ENCODE peak calls at places on chromosome X, in six cellular contexts. V is keratinocyte, F is GM23338, M is IMR-90, Q is heart left ventricle, C is spleen. T is an unnamed sample.

GRCh38 chrX:111914398-111915092 is 38.6 kb downstream of the TRPC5OS start:
- DNase-seq in F (peak; percentile 27), Q (no peak), C (no peak), V (no peak), M (peak; percentile 55), T (no peak)

GRCh38 chrX:28058906-28059305 is 77.7 kb upstream of the DCAF8L1 start:
- DNase-seq in C (no peak), M (peak; percentile 26), V (no peak), F (no peak), Q (no peak), T (peak; percentile 23)

GRCh38 chrX:150495496-150495895 is 72.9 kb upstream of the MTM1 start:
- DNase-seq in F (no peak), M (no peak), C (no peak), V (no peak), Q (no peak), T (no peak)

GRCh38 chrX:15202458-15203177 is 67.3 kb downstream of the ASB9 start:
- DNase-seq in C (no peak), Q (no peak), V (no peak), F (no peak), M (no peak), T (no peak)

GRCh38 chrX:7272301-7272700 is 124.3 kb upstream of the PUDP start:
- DNase-seq in V (no peak), M (no peak), Q (no peak), C (no peak), F (no peak), T (no peak)

GRCh38 chrX:136055651-136056221 is 70.5 kb downstream of the SLC9A6 start:
- DNase-seq in F (no peak), Q (no peak), V (no peak), M (peak; percentile 82), C (no peak), T (no peak)

GRCh38 chrX:13661735-13662536 is 9.0 kb downstream of the TCEANC start:
- DNase-seq in Q (no peak), V (no peak), F (no peak), M (no peak), C (no peak), T (no peak)

GRCh38 chrX:42746606-42747005 is 31.4 kb downstream of the PPP1R2C start:
- DNase-seq in C (no peak), F (no peak), Q (no peak), V (no peak), M (peak; percentile 38), T (no peak)

GRCh38 chrX:134388161-134389109 is 71.5 kb upstream of the HPRT1 start:
- DNase-seq in F (no peak), M (no peak), V (no peak), Q (no peak), C (no peak), T (no peak)

GRCh38 chrX:56974408-56974807 is 20.9 kb downstream of the SPIN3 start:
- DNase-seq in C (no peak), M (no peak), F (no peak), Q (no peak), V (no peak), T (no peak)

GRCh38 chrX:13389501-13389900 is 69.6 kb upstream of the ATXN3L start:
- DNase-seq in M (no peak), V (no peak), C (no peak), F (no peak), Q (no peak), T (no peak)

GRCh38 chrX:43970528-43970927 is 2.7 kb downstream of the NDP start:
- DNase-seq in C (no peak), M (peak; percentile 68), F (no peak), V (no peak), Q (no peak), T (no peak)

GRCh38 chrX:22585831-22586230 is 313.1 kb downstream of the CBLL2 start:
- DNase-seq in V (no peak), Q (no peak), C (no peak), M (no peak), F (no peak), T (no peak)

GRCh38 chrX:129781134-129782014 is 1.6 kb downstream of the SASH3 start:
- DNase-seq in C (peak; percentile 95), F (no peak), Q (peak; percentile 19), V (no peak), M (no peak), T (peak; percentile 88)

GRCh38 chrX:130260316-130260715 is 8.4 kb downstream of the ZNF280C start:
- DNase-seq in M (peak; percentile 58), Q (no peak), F (no peak), V (no peak), C (no peak), T (no peak)

GRCh38 chrX:12946406-12946805 is 28.5 kb upstream of the TMSB4X start:
- DNase-seq in F (no peak), V (no peak), M (no peak), Q (no peak), C (no peak), T (no peak)

GRCh38 chrX:45710081-45710801 is 509.6 kb upstream of the DIPK2B start:
- DNase-seq in C (no peak), M (peak; percentile 96), F (no peak), V (peak; percentile 95), Q (no peak), T (no peak)

GRCh38 chrX:50579955-50580354 is 109.3 kb upstream of the DGKK start:
- DNase-seq in M (peak; percentile 57), Q (peak; percentile 13), C (no peak), F (peak; percentile 74), V (peak; percentile 7), T (no peak)

GRCh38 chrX:136168929-136169735 is 21.8 kb downstream of the FHL1 start:
- DNase-seq in Q (peak; percentile 53), V (no peak), C (no peak), F (peak; percentile 85), M (peak; percentile 97), T (no peak)

GRCh38 chrX:57104406-57104805 is 16.9 kb downstream of the SPIN2B start:
- DNase-seq in Q (no peak), F (no peak), C (no peak), V (no peak), M (no peak), T (no peak)

GRCh38 chrX:120147537-120147936 is 10.9 kb upstream of the RHOXF2 start:
- DNase-seq in V (no peak), Q (no peak), C (no peak), M (no peak), F (no peak), T (no peak)

GRCh38 chrX:11766487-11766886 is 8.4 kb downstream of the MSL3 start:
- DNase-seq in C (no peak), M (no peak), Q (no peak), V (no peak), F (no peak), T (no peak)
- H3K4me1 ChIP-seq in C (peaks cover 5% of the 10 kb centered on the region), M (no peaks in the 10 kb centered on the region), Q (no peaks in the 10 kb centered on the region), V (no peaks in the 10 kb centered on the region), F (no peaks in the 10 kb centered on the region), T (no peaks in the 10 kb centered on the region)

GRCh38 chrX:5674036-5674435 is 554.6 kb downstream of the NLGN4X start:
- DNase-seq in F (no peak), C (no peak), V (no peak), M (no peak), Q (no peak), T (no peak)
- TF ChIP-seq CTCF in F (no peak), C (no peak), V (no peak), M (no peak), Q (no peak), T (no peak)

GRCh38 chrX:47614618-47615017 is 5.0 kb downstream of the SYN1 start:
- DNase-seq in V (no peak), C (no peak), M (no peak), F (no peak), Q (no peak), T (no peak)
- H3K4me1 ChIP-seq in V (no peaks in the 10 kb centered on the region), C (no peaks in the 10 kb centered on the region), M (no peaks in the 10 kb centered on the region), F (no peaks in the 10 kb centered on the region), Q (no peaks in the 10 kb centered on the region), T (no peaks in the 10 kb centered on the region)

GRCh38 chrX:16212436-16212835 is 45.2 kb downstream of the MAGEB17 start:
- DNase-seq in F (peak; percentile 21), V (no peak), Q (no peak), M (peak; percentile 34), C (no peak), T (no peak)
- TF ChIP-seq CTCF in F (peak; percentile 71), V (peak; percentile 22), Q (no peak), M (peak; percentile 43), C (no peak), T (no peak)

GRCh38 chrX:123983240-123983639 is 21.7 kb downstream of the STAG2 start:
- DNase-seq in M (no peak), V (no peak), Q (no peak), F (no peak), C (no peak), T (no peak)
- H3K4me1 ChIP-seq in M (peaks cover 2% of the 10 kb centered on the region), V (peaks cover 3% of the 10 kb centered on the region), Q (peaks cover 21% of the 10 kb centered on the region), F (peaks cover 21% of the 10 kb centered on the region), C (no peaks in the 10 kb centered on the region), T (no peaks in the 10 kb centered on the region)

DNA sequence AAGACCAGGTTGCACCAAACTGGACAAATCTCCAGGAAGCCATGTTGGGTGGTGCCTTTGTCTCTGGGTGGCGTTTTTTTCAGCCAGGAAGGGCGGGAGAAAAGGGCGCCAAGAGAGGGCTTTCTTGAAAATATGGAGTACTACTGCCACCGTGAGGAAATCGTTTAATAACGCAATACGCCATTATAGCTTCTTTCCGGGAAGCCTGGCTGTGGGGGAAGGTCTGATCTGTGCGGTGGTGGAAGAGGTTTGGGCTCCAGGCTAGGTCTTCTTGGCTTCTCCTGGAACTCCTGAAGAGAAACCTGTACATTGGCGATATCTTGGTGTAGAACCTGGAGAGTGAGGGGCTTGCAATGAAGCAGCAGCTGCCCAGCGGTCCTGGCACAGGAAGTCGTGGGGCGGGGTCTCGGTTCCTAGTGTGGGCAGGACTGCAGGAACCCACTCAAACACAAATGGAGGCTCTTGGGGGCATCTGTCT is 202.7 kb downstream of the OR13H1 start:
- DNase-seq in V (no peak), M (peak; percentile 86), F (no peak), Q (no peak), C (peak; percentile 88), T (peak; percentile 83)
- TF ChIP-seq CTCF in V (peak; percentile 43), M (peak; percentile 64), F (peak; percentile 12), Q (peak; percentile 33), C (no peak), T (no peak)

T was measured in mucosa of descending colon.